ENCODE peak calls at places on chromosomes 5 and 9, in six cellular contexts. N, Y, S, R, F and Q are unnamed samples.

GRCh38 chr9:98833090-98833956 is 25.9 kb downstream of the GALNT12 start:
- DNase-seq in N (no peak), Y (no peak), S (no peak), R (no peak), F (no peak), Q (no peak)

GRCh38 chr9:36993933-36994764 is 39.9 kb downstream of the PAX5 start:
- DNase-seq in N (peak; percentile 90), Y (no peak), S (no peak), R (no peak), F (no peak), Q (no peak)

GRCh38 chr9:111118256-111118950 is 80.1 kb upstream of the LPAR1 start:
- DNase-seq in N (no peak), Y (no peak), S (no peak), R (no peak), F (no peak), Q (no peak)

GRCh38 chr9:134377976-134378375 is 51.7 kb downstream of the RXRA start:
- DNase-seq in N (no peak), Y (no peak), S (peak; percentile 61), R (peak; percentile 23), F (peak; percentile 23), Q (no peak)

GRCh38 chr9:15218994-15219393 is 88.0 kb downstream of the TTC39B start:
- DNase-seq in N (no peak), Y (no peak), S (no peak), R (no peak), F (no peak), Q (no peak)

GRCh38 chr5:137320056-137321045 is 178.8 kb downstream of the SPOCK1 start:
- DNase-seq in N (no peak), Y (no peak), S (peak; percentile 20), R (peak; percentile 78), F (peak; percentile 49), Q (no peak)

GRCh38 chr9:130732131-130732530 is 38.6 kb downstream of the EXOSC2 start:
- DNase-seq in N (no peak), Y (no peak), S (no peak), R (no peak), F (no peak), Q (no peak)

GRCh38 chr5:171579162-171579561 is 159.7 kb downstream of the FGF18 start:
- DNase-seq in N (no peak), Y (no peak), S (no peak), R (no peak), F (no peak), Q (no peak)

GRCh38 chr5:80069251-80069650 is 34.1 kb downstream of the THBS4 start:
- DNase-seq in N (no peak), Y (no peak), S (no peak), R (no peak), F (no peak), Q (no peak)

GRCh38 chr5:71587709-71588532 is 781 bp downstream of the MCCC2 start:
- DNase-seq in N (no peak), Y (no peak), S (no peak), R (no peak), F (no peak), Q (no peak)

GRCh38 chr5:151470440-151470839 is 23.0 kb downstream of the SLC36A1 start:
- DNase-seq in N (no peak), Y (no peak), S (no peak), R (peak; percentile 50), F (no peak), Q (no peak)

GRCh38 chr5:164000819-164001218 is 495.4 kb downstream of the MAT2B start:
- DNase-seq in N (no peak), Y (no peak), S (no peak), R (no peak), F (no peak), Q (no peak)

GRCh38 chr5:148697821-148698196 is 43.5 kb upstream of the HTR4 start:
- DNase-seq in N (no peak), Y (no peak), S (no peak), R (no peak), F (no peak), Q (no peak)

GRCh38 chr9:112487799-112488345 is 1.2 kb downstream of the KIAA1958 start:
- DNase-seq in N (no peak), Y (no peak), S (no peak), R (peak; percentile 68), F (no peak), Q (no peak)

GRCh38 chr9:126513159-126514036 is 100.3 kb upstream of the LMX1B start:
- DNase-seq in N (no peak), Y (no peak), S (no peak), R (no peak), F (no peak), Q (peak; percentile 55)